ENCODE peak calls at places on chromosomes 11 and 22, in six cellular contexts. J is PC-3, P is DND-41, F is fibroblast of lung, R is OCI-LY7, C is trophoblast cell. B is an unnamed sample.
A peak's percentile ranks its signal among the peaks of the same experiment; 100 is the strongest.

GRCh38 chr11:91776660-91777059 is 448.0 kb upstream of the FAT3 start:
- DNase-seq in R (no peak), C (no peak), J (no peak), P (no peak), F (no peak), B (no peak)

GRCh38 chr11:73342633-73343032 is 33.6 kb upstream of the RELT start:
- DNase-seq in R (no peak), F (no peak), C (no peak), P (no peak), J (peak; percentile 26), B (no peak)

GRCh38 chr11:88313441-88313840 is 24.1 kb downstream of the CTSC start:
- DNase-seq in R (no peak), C (no peak), J (no peak), P (no peak), F (no peak), B (no peak)

GRCh38 chr11:17145972-17146371 is 61.8 kb downstream of the PIK3C2A start:
- DNase-seq in P (no peak), R (no peak), C (no peak), F (no peak), J (peak; percentile 21), B (no peak)

GRCh38 chr11:63553759-63554158 is 9.4 kb downstream of the PLAAT2 start:
- DNase-seq in R (peak; percentile 65), F (no peak), C (no peak), P (peak; percentile 89), J (peak; percentile 22), B (no peak)

GRCh38 chr11:111586305-111586915 is 15.8 kb upstream of the SIK2 start:
- DNase-seq in F (peak; percentile 66), R (peak; percentile 78), C (peak; percentile 85), J (peak; percentile 85), P (peak; percentile 33), B (peak; percentile 99)

GRCh38 chr11:74685905-74686304 is 45.3 kb downstream of the CHRDL2 start:
- DNase-seq in R (no peak), C (peak; percentile 25), F (no peak), P (no peak), J (no peak), B (no peak)

GRCh38 chr11:85539029-85539689 is 88.0 kb downstream of the DLG2 start:
- DNase-seq in J (no peak), R (no peak), P (no peak), F (no peak), C (no peak), B (no peak)

GRCh38 chr22:28817919-28818859 is 17.8 kb upstream of the XBP1 start:
- DNase-seq in J (peak; percentile 19), P (no peak), F (no peak), R (peak; percentile 46), C (peak; percentile 17), B (peak; percentile 58)

GRCh38 chr22:23762866-23763578 is at the start of gene C22orf15:
- DNase-seq in J (no peak), P (peak; percentile 62), C (no peak), F (no peak), R (no peak), B (peak; percentile 71)

GRCh38 chr11:120391297-120391696 is 55.1 kb downstream of the ARHGEF12 start:
- DNase-seq in R (no peak), P (no peak), C (no peak), J (no peak), F (no peak), B (no peak)

GRCh38 chr11:32107647-32108046 is 16.8 kb downstream of the RCN1 start:
- DNase-seq in J (no peak), P (no peak), C (no peak), F (no peak), R (no peak), B (no peak)

GRCh38 chr11:49208006-49208721 is at the start of gene FOLH1:
- DNase-seq in F (peak; percentile 49), C (no peak), P (no peak), J (peak; percentile 2), R (no peak), B (no peak)

GRCh38 chr11:27339940-27340339 is 23.1 kb downstream of the CCDC34 start:
- DNase-seq in P (no peak), J (no peak), C (no peak), R (no peak), F (no peak), B (no peak)

GRCh38 chr22:41780714-41781507 is 19.6 kb upstream of the CCDC134 start:
- DNase-seq in F (peak; percentile 33), J (no peak), C (peak; percentile 42), R (peak; percentile 78), P (peak; percentile 71), B (peak; percentile 85)

DNA sequence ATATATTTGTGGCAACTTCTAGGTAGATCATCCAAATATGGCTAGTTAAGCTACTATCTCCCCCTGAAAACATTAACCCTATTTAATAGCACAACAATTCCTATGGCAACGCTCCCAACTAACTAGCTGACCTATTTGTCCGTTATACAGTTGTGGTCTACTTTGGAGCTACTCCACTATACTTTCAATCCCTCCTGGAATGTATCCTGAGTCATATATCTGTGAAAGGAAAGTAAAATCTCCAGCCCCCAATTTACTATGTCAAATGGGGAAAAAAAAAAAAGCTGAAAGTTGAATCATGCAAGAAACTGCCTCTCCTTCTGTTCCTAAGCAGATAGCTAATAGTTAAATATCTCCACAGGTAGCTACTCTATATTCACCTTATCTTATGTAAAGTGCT is 128.5 kb downstream of the CD44 start:
- DNase-seq in J (peak; percentile 43), F (peak; percentile 82), R (no peak), C (no peak), P (no peak), B (no peak)
- H3K4me2 ChIP-seq in J (no peak overlapping the region), F (peak overlapping the region; percentile 68), R (no peak overlapping the region), C (no peak overlapping the region), P (no peak overlapping the region), B (no peak overlapping the region)

GRCh38 chr22:37751449-37752188 is 54.8 kb downstream of the TRIOBP start:
- DNase-seq in R (no peak), P (no peak), J (peak; percentile 31), C (no peak), F (no peak), B (no peak)

GRCh38 chr22:37749831-37750595 is 53.2 kb downstream of the TRIOBP start:
- DNase-seq in P (no peak), R (no peak), F (peak; percentile 67), J (no peak), C (peak; percentile 35), B (no peak)

GRCh38 chr22:37749223-37749622 is 52.4 kb downstream of the TRIOBP start:
- DNase-seq in R (no peak), P (no peak), J (no peak), F (no peak), C (peak; percentile 93), B (no peak)

GRCh38 chr22:37752189-37753061 is 55.3 kb upstream of the GCAT start:
- DNase-seq in C (peak; percentile 90), P (no peak), F (peak; percentile 97), R (no peak), J (peak; percentile 98), B (no peak)

GRCh38 chr22:37750596-37751162 is 53.8 kb downstream of the TRIOBP start:
- DNase-seq in P (no peak), R (no peak), J (no peak), F (no peak), C (no peak), B (no peak)
- H3K79me2 ChIP-seq in P (peaks cover 65% of the 10 kb centered on the region), R (peaks cover 9% of the 10 kb centered on the region), J (peaks cover 73% of the 10 kb centered on the region), F (peaks cover 62% of the 10 kb centered on the region), C (peaks cover 16% of the 10 kb centered on the region), B (peaks cover 40% of the 10 kb centered on the region)

GRCh38 chr11:104997288-104997687 is 25.7 kb downstream of the CASP5 start:
- DNase-seq in F (peak; percentile 46), P (no peak), R (no peak), J (peak; percentile 71), C (peak; percentile 17), B (peak; percentile 60)

GRCh38 chr11:105000797-105001196 is 22.2 kb downstream of the CASP5 start:
- DNase-seq in P (peak; percentile 31), C (peak; percentile 49), R (peak; percentile 19), J (no peak), F (no peak), B (peak; percentile 90)

GRCh38 chr11:104999716-105000115 is 23.3 kb downstream of the CASP5 start:
- DNase-seq in C (no peak), F (peak; percentile 28), J (no peak), R (no peak), P (no peak), B (no peak)

GRCh38 chr11:105003151-105003550 is 19.8 kb downstream of the CASP5 start:
- DNase-seq in R (no peak), C (no peak), J (no peak), F (no peak), P (no peak), B (no peak)

DNA sequence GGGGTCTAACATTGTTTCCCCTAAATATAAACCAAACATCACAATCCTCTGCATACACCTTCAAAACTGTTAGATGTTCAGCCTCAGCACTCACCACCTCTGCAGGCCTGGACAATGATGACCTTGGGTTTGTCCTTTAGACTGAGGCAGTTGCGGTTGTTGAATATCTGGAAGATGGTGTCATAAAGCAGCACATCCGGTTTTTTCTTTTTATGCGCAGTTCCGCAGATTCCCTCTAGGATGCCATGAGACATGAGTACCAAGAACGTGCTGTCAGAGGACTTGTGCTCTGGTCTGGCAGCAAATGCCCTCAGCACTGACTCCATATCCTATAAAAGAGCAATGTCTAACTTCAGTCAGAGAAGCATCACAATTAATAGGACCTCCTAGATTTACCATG is 22.8 kb downstream of the CASP5 start:
- DNase-seq in R (no peak), F (no peak), J (peak; percentile 48), P (no peak), C (peak; percentile 71), B (peak; percentile 64)
- H2AFZ ChIP-seq in R (no peak overlapping the region), F (no peak overlapping the region), J (no peak overlapping the region), P (no peak overlapping the region), C (no peak overlapping the region), B (no peak overlapping the region)

GRCh38 chr11:78080818-78081495 is 1.3 kb upstream of the NDUFC2 start:
- DNase-seq in J (peak; percentile 26), C (no peak), P (peak; percentile 29), R (no peak), F (peak; percentile 60), B (no peak)
- H3K4me2 ChIP-seq in J (no peak overlapping the region), C (no peak overlapping the region), P (peak overlapping the region; percentile 70), R (no peak overlapping the region), F (no peak overlapping the region), B (no peak overlapping the region)

DNA sequence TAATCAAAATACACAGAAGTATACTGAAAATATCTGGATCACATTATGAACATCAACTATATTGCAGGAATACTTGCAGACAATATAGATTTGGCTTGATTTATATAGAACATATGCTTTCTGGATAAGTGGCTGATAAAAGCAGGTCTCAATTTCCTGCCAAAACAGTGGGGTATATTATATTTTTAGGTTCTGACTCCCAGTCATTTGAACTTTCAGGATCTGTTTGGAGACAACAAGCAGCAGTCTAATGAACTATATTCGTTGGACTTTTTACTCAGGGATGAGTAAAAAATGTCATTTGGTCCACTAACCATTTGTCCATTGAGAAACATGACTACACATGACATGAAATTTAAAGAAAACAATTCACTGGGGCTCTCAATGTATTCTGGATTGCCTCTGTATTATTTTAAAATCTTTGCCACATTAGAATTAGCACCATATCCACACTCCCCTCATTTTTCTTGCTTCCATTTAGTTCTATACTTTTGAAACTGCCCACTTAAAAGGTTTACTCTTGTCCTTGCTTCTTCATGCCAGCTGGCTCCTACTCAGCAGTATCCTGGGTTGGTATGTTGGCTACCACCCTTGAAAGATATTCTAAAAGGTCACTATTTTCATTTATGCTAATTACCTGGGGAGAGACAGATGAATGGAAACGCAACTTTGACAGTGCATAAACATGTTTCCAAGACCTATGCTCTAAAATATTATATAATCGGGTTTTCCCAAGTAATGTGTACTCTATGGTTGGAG is 153.0 kb downstream of the APOL5 start:
- DNase-seq in C (no peak), J (no peak), F (no peak), P (no peak), R (no peak), B (no peak)
- H3K79me2 ChIP-seq in C (no peaks in the 10 kb centered on the region), J (peaks cover 33% of the 10 kb centered on the region), F (peaks cover 13% of the 10 kb centered on the region), P (no peaks in the 10 kb centered on the region), R (peaks cover 92% of the 10 kb centered on the region), B (no peaks in the 10 kb centered on the region)